ENCODE peak calls at places on chromosomes 16 and 17, in six cellular contexts. G is tibial artery, N is dorsolateral prefrontal cortex, Y is adipocyte, H is HL-60, K is GM12864. R is an unnamed sample.

GRCh38 chr17:48869821-48870318 is 22.7 kb upstream of the ATP5MC1 start:
- DNase-seq in G (no peak), N (no peak), Y (no peak), H (no peak), K (no peak), R (no peak)

GRCh38 chr16:85057948-85058347 is 30.4 kb downstream of the KIAA0513 start:
- DNase-seq in G (no peak), N (no peak), Y (no peak), H (no peak), K (no peak), R (no peak)

GRCh38 chr17:34579017-34579946 is at the start of gene TMEM132E:
- DNase-seq in G (no peak), N (peak; percentile 72), Y (peak; percentile 63), H (peak; percentile 5), K (no peak), R (peak; percentile 14)

GRCh38 chr16:48611329-48612137 is 1.6 kb upstream of the N4BP1 start:
- DNase-seq in G (no peak), N (no peak), Y (no peak), H (peak; percentile 83), K (no peak), R (no peak)

GRCh38 chr16:66044616-66045015 is 321.9 kb upstream of the CDH5 start:
- DNase-seq in G (no peak), N (no peak), Y (no peak), H (no peak), K (no peak), R (no peak)

GRCh38 chr17:17877548-17878358 is 41.0 kb upstream of the SREBF1 start:
- DNase-seq in G (peak; percentile 93), N (no peak), Y (peak; percentile 89), H (no peak), K (no peak), R (peak; percentile 71)

GRCh38 chr16:66976746-66977145 is 11.6 kb upstream of the CES4A start:
- DNase-seq in G (no peak), N (no peak), Y (no peak), H (no peak), K (no peak), R (no peak)

GRCh38 chr16:22284637-22285515 is 12.3 kb upstream of the POLR3E start:
- DNase-seq in G (no peak), N (no peak), Y (peak; percentile 68), H (no peak), K (no peak), R (no peak)

GRCh38 chr16:87028481-87029320 is 288.5 kb downstream of the C16orf95 start:
- DNase-seq in G (peak; percentile 58), N (no peak), Y (no peak), H (no peak), K (no peak), R (no peak)

GRCh38 chr16:84177740-84178070 is 9.2 kb downstream of the TAF1C start:
- DNase-seq in G (no peak), N (no peak), Y (peak; percentile 25), H (no peak), K (no peak), R (peak; percentile 21)

GRCh38 chr16:85167589-85168537 is 55.6 kb upstream of the CIBAR2 start:
- DNase-seq in G (no peak), N (no peak), Y (no peak), H (no peak), K (no peak), R (no peak)

GRCh38 chr16:50282010-50282538 is 15.7 kb downstream of the ADCY7 start:
- DNase-seq in G (peak; percentile 87), N (peak; percentile 40), Y (no peak), H (peak; percentile 99), K (peak; percentile 82), R (no peak)

GRCh38 chr16:49281843-49282642 is 405 bp upstream of the CBLN1 start:
- DNase-seq in G (peak; percentile 68), N (peak; percentile 82), Y (peak; percentile 49), H (peak; percentile 45), K (peak; percentile 52), R (no peak)

GRCh38 chr16:86942469-86943175 is 364.3 kb downstream of the FOXL1 start:
- DNase-seq in G (no peak), N (no peak), Y (peak; percentile 64), H (no peak), K (no peak), R (no peak)

GRCh38 chr17:77914440-77915254 is 43.9 kb upstream of the TNRC6C start:
- DNase-seq in G (peak; percentile 50), N (no peak), Y (peak; percentile 67), H (no peak), K (no peak), R (no peak)

GRCh38 chr17:8896087-8896486 is 28.6 kb upstream of the PIK3R6 start:
- DNase-seq in G (no peak), N (no peak), Y (no peak), H (no peak), K (no peak), R (no peak)

GRCh38 chr17:77382966-77383612 is 242.3 kb downstream of the SEC14L1 start:
- DNase-seq in G (no peak), N (no peak), Y (peak; percentile 80), H (no peak), K (no peak), R (no peak)

GRCh38 chr17:75440738-75441448 is 15.5 kb upstream of the TMEM94 start:
- DNase-seq in G (no peak), N (no peak), Y (no peak), H (no peak), K (no peak), R (no peak)

GRCh38 chr16:11241480-11242204 is 14.4 kb downstream of the SOCS1 start:
- DNase-seq in G (no peak), N (no peak), Y (no peak), H (no peak), K (no peak), R (no peak)

GRCh38 chr16:11238272-11239202 is 17.5 kb downstream of the SOCS1 start:
- DNase-seq in G (no peak), N (no peak), Y (no peak), H (no peak), K (no peak), R (no peak)

GRCh38 chr16:11240636-11241473 is 15.1 kb downstream of the SOCS1 start:
- DNase-seq in G (no peak), N (no peak), Y (no peak), H (no peak), K (no peak), R (no peak)

GRCh38 chr16:11242658-11243057 is 13.3 kb downstream of the SOCS1 start:
- DNase-seq in G (no peak), N (no peak), Y (no peak), H (no peak), K (no peak), R (no peak)

DNA sequence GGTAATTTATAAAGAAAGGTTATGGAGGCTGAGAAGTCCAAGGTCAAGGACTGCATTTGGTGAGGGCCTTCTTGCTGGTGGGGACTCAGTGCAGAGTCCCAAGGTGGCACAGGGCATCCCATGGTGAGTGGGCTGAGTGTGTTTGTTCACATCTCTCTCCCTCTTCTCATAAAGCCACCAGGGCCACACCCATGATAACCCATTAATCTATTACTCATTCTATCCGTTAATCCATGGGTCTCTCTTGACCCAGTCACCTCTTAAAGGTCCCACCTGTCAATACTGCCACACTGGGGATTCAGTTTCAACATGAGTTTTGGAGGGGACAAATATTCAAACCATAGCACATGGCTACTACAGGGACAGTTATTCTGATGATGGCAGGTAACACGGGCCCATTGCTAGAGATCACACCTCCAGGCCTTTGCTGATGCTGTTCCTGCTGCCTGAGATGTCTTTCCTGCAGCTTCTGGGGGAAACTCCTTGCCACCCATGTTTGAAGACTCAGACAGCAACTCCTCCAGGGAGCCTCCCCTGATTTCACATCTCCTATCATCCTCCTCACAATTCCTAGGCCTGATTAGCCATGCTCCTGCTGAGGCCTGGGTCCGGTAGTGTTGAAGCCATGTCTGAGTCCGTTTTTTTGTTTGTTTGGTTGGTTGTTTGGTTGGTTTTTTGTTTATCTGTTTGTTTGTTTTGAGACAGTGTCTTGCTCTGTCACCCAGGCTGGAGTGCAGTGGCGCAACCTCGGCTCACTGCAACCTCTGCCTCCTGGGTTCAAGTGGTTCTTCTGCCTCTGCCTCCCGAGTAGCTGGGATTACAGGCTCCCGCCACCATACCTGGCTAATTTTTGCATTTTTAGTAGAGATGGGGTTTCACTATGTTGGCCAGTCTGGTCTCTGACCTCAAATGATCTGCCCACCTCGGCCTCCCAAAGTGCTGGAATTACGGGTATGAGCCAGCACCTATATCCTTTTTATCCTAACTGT is 16.1 kb downstream of the SOCS1 start:
- DNase-seq in G (no peak), N (no peak), Y (no peak), H (no peak), K (no peak), R (no peak)
- H3K4me3 ChIP-seq in G (no peak overlapping the region), N (no peak overlapping the region), Y (no peak overlapping the region), H (no peak overlapping the region), K (no peak overlapping the region), R (peak overlapping the region; percentile 40)

DNA sequence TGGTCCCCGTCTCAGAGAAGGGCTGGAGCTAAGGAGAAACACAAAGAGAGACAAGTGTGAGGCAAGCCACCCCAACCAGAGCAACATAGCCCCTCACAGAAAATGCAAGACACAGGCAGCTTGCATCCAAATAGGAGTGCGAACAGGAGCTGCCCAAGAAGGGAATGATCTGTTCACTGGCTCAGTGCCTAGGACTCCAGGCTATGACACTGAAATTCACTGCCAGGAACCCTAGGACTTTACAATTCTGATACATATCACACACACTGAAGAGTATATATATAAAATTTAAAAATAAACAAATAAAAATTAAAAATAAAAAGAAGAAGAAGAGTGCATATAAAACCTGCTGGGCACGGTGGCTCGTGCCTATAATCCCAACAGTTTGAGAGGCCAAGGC is 5.2 kb downstream of the ZNF23 start:
- DNase-seq in G (no peak), N (no peak), Y (no peak), H (no peak), K (no peak), R (no peak)
- H3K4me3 ChIP-seq in G (no peak overlapping the region), N (no peak overlapping the region), Y (no peak overlapping the region), H (no peak overlapping the region), K (no peak overlapping the region), R (no peak overlapping the region)

DNA sequence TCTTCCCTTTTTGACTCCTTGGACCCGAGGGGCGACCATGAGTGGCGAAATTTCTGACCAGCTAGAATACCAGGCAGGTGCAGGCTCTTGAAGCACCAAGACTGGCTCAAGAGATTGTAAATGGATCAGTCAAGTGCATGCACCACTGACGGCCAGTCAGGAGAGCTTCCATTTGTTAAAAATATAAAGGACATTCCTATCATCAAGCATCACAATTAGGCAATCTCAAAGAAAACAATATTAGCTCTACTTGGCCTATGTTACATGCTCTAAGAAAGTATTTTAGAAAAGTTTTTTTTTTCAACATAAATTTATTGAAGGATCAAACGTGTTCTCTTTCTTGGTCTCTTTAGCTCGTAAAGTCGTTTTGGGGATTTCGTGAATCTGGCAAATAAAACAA is 1.5 kb upstream of the PRKCA start:
- DNase-seq in G (no peak), N (no peak), Y (peak; percentile 62), H (no peak), K (no peak), R (no peak)
- H3K4me3 ChIP-seq in G (no peak overlapping the region), N (peak overlapping the region; percentile 96), Y (peak overlapping the region; percentile 89), H (no peak overlapping the region), K (no peak overlapping the region), R (no peak overlapping the region)

GRCh38 chr17:61412860-61413653 is 13.4 kb downstream of the TBX2 start:
- DNase-seq in G (peak; percentile 70), N (no peak), Y (peak; percentile 52), H (no peak), K (no peak), R (no peak)

GRCh38 chr17:61414936-61415251 is 15.3 kb downstream of the TBX2 start:
- DNase-seq in G (no peak), N (no peak), Y (no peak), H (no peak), K (no peak), R (no peak)

GRCh38 chr17:61413654-61414133 is 14.1 kb downstream of the TBX2 start:
- DNase-seq in G (no peak), N (no peak), Y (no peak), H (no peak), K (no peak), R (no peak)

GRCh38 chr17:61415374-61416210 is 15.9 kb downstream of the TBX2 start:
- DNase-seq in G (no peak), N (no peak), Y (peak; percentile 66), H (no peak), K (no peak), R (no peak)

GRCh38 chr17:61414141-61414935 is 14.7 kb downstream of the TBX2 start:
- DNase-seq in G (peak; percentile 73), N (no peak), Y (no peak), H (no peak), K (no peak), R (no peak)
- H3K4me3 ChIP-seq in G (no peak overlapping the region), N (no peak overlapping the region), Y (no peak overlapping the region), H (no peak overlapping the region), K (no peak overlapping the region), R (no peak overlapping the region)

R was measured in thoracic aorta.